ENCODE peak calls at places on chromosomes 12 and 14, in nine cellular contexts. R is A549, C is lower leg skin, W is aorta, Y is OCI-LY7, P is kidney, J is lung, D is ovary, N is pancreas. T is an unnamed sample.
A peak's percentile ranks its signal among the peaks of the same experiment; 100 is the strongest.

GRCh38 chr14:99125113-99125512 is 146.9 kb downstream of the BCL11B start:
- DNase-seq in N (no peak), C (peak; percentile 76), D (no peak), P (no peak), R (no peak), J (peak; percentile 18), Y (no peak), W (peak; percentile 17), T (no peak)

GRCh38 chr12:131260970-131261369 is 307.3 kb downstream of the ADGRD1 start:
- DNase-seq in D (no peak), J (no peak), W (no peak), N (no peak), R (no peak), P (no peak), Y (no peak), C (no peak), T (no peak)

GRCh38 chr12:108360487-108360886 is 21.4 kb upstream of the CMKLR1 start:
- DNase-seq in W (no peak), D (no peak), Y (no peak), C (no peak), J (no peak), P (no peak), N (no peak), R (no peak), T (peak; percentile 42)

GRCh38 chr14:37637341-37637740 is 41.9 kb downstream of the TTC6 start:
- DNase-seq in N (no peak), J (no peak), R (no peak), Y (no peak), W (no peak), D (no peak), C (no peak), P (no peak), T (no peak)

GRCh38 chr12:124654666-124655316 is 87.4 kb upstream of the NCOR2 start:
- DNase-seq in P (peak; percentile 89), W (peak; percentile 84), C (peak; percentile 93), Y (no peak), J (peak; percentile 64), N (peak; percentile 62), R (no peak), D (peak; percentile 91), T (no peak)

GRCh38 chr12:106126441-106127288 is 12.1 kb downstream of the NUAK1 start:
- DNase-seq in N (no peak), C (peak; percentile 79), P (no peak), R (peak; percentile 96), D (no peak), J (no peak), W (no peak), Y (no peak), T (peak; percentile 82)

GRCh38 chr14:75610839-75611238 is 32.4 kb downstream of the FLVCR2 start:
- DNase-seq in J (no peak), Y (no peak), N (no peak), C (no peak), D (no peak), W (no peak), R (no peak), P (no peak), T (no peak)

GRCh38 chr12:40300490-40300889 is 75.7 kb downstream of the LRRK2 start:
- DNase-seq in Y (no peak), D (no peak), J (no peak), R (peak; percentile 71), W (no peak), C (no peak), N (no peak), P (no peak), T (peak; percentile 2)

GRCh38 chr12:108307006-108307405 is 32.1 kb downstream of the CMKLR1 start:
- DNase-seq in N (no peak), R (no peak), W (no peak), D (no peak), C (no peak), P (no peak), J (no peak), Y (no peak), T (peak; percentile 93)

GRCh38 chr12:38875571-38876228 is 29.7 kb downstream of the CPNE8 start:
- DNase-seq in D (no peak), N (no peak), J (no peak), P (no peak), C (no peak), R (no peak), Y (no peak), W (no peak), T (no peak)

DNA sequence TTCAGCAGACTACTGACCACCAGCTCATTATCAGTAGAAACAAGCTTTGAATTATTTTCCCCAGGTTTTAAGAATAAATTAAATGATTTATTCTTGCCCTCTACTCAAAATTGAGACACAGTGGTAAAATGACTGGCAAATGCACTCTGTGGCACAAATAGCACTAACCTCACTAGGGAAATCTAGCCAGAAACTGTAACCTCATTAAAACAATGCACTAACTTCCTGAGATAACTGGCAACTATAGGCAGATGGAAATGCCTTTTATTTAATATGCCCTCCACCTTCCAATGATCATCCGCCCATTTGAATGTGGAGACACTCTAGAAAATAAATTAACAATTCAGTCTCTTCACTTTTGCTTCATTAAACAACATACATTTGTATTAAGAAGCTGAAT is 33.2 kb downstream of the CPNE8 start:
- DNase-seq in J (no peak), W (no peak), N (no peak), D (no peak), Y (no peak), C (no peak), R (no peak), P (no peak), T (no peak)
- H3K4me3 ChIP-seq in J (no peak overlapping the region), W (no peak overlapping the region), N (no peak overlapping the region), D (no peak overlapping the region), Y (no peak overlapping the region), C (no peak overlapping the region), R (no peak overlapping the region), P (no peak overlapping the region), T (no peak overlapping the region)

GRCh38 chr14:74404435-74404834 is 21.6 kb downstream of the SYNDIG1L start:
- DNase-seq in D (no peak), R (no peak), J (no peak), C (peak; percentile 36), N (no peak), P (peak; percentile 43), Y (no peak), W (no peak), T (no peak)

GRCh38 chr14:74400919-74401503 is 25.0 kb downstream of the SYNDIG1L start:
- DNase-seq in C (peak; percentile 52), D (no peak), Y (no peak), R (no peak), N (no peak), W (no peak), P (no peak), J (no peak), T (no peak)

GRCh38 chr14:74401504-74402241 is 24.3 kb downstream of the SYNDIG1L start:
- DNase-seq in Y (peak; percentile 92), W (peak; percentile 69), D (no peak), C (peak; percentile 76), N (no peak), J (no peak), P (peak; percentile 87), R (no peak), T (no peak)

GRCh38 chr14:74403619-74404417 is 22.2 kb downstream of the SYNDIG1L start:
- DNase-seq in R (no peak), Y (no peak), W (no peak), D (no peak), J (no peak), C (peak; percentile 82), N (no peak), P (no peak), T (no peak)

GRCh38 chr14:74402264-74403251 is 23.5 kb downstream of the SYNDIG1L start:
- DNase-seq in Y (peak; percentile 57), D (no peak), W (no peak), J (no peak), N (no peak), P (no peak), C (peak; percentile 66), R (no peak), T (no peak)
- H3K4me3 ChIP-seq in Y (peak overlapping the region; percentile 65), D (no peak overlapping the region), W (no peak overlapping the region), J (no peak overlapping the region), N (no peak overlapping the region), P (no peak overlapping the region), C (no peak overlapping the region), R (no peak overlapping the region), T (no peak overlapping the region)

GRCh38 chr12:86173044-86173443 is 83.1 kb downstream of the MGAT4C start:
- DNase-seq in R (no peak), Y (no peak), P (no peak), J (no peak), C (no peak), N (no peak), D (no peak), W (no peak), T (no peak)

GRCh38 chr12:86174188-86174587 is 82.0 kb downstream of the MGAT4C start:
- DNase-seq in P (no peak), R (no peak), C (no peak), D (no peak), N (no peak), W (no peak), J (no peak), Y (no peak), T (no peak)

DNA sequence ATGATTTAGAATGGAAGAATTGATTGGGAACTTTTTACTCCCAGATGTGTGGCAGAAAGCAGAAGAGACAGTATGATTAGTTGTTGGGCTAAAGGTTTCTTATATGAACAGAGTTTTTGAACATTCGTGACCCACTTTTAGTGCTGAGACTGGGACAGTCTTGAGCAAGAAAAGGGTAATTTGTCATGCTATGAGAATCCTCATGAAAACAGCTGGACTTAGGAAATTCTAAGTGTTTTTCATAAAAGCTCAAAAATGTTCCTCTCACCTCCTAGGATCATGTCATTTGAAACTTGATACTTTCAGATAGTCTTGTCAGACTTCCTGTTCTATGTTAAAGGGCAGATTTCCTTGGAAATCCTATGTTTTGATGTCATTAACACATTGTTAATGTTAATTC is 86.1 kb downstream of the MGAT4C start:
- DNase-seq in D (no peak), P (no peak), R (no peak), C (no peak), J (no peak), W (no peak), Y (no peak), N (no peak), T (no peak)
- H3K4me3 ChIP-seq in D (no peak overlapping the region), P (no peak overlapping the region), R (no peak overlapping the region), C (no peak overlapping the region), J (no peak overlapping the region), W (no peak overlapping the region), Y (no peak overlapping the region), N (no peak overlapping the region), T (no peak overlapping the region)

GRCh38 chr12:52027085-52027843 is 20.5 kb downstream of the TAMALIN start:
- DNase-seq in C (no peak), Y (peak; percentile 30), D (no peak), J (no peak), N (no peak), P (no peak), W (no peak), R (no peak), T (no peak)

GRCh38 chr12:52023976-52024688 is 17.4 kb downstream of the TAMALIN start:
- DNase-seq in C (no peak), R (no peak), J (no peak), P (no peak), N (no peak), Y (peak; percentile 59), W (no peak), D (no peak), T (no peak)

GRCh38 chr12:52026267-52026666 is 19.5 kb downstream of the TAMALIN start:
- DNase-seq in C (no peak), P (no peak), N (no peak), D (no peak), Y (no peak), W (no peak), J (no peak), R (no peak), T (no peak)

GRCh38 chr12:52023182-52023975 is 16.6 kb downstream of the TAMALIN start:
- DNase-seq in R (peak; percentile 95), W (peak; percentile 95), N (peak; percentile 88), J (peak; percentile 90), P (peak; percentile 96), Y (peak; percentile 90), C (peak; percentile 98), D (peak; percentile 94), T (peak; percentile 60)

GRCh38 chr12:52025301-52026172 is 18.8 kb downstream of the TAMALIN start:
- DNase-seq in Y (peak; percentile 88), W (peak; percentile 88), P (peak; percentile 89), J (peak; percentile 87), N (peak; percentile 86), C (peak; percentile 97), D (peak; percentile 91), R (peak; percentile 91), T (peak; percentile 79)
- H3K4me3 ChIP-seq in Y (peak overlapping the region; percentile 53), W (no peak overlapping the region), P (peak overlapping the region; percentile 68), J (no peak overlapping the region), N (no peak overlapping the region), C (no peak overlapping the region), D (peak overlapping the region; percentile 6), R (peak overlapping the region; percentile 27), T (peak overlapping the region; percentile 46)

T was measured in AG10803.